ENCODE peak calls at places on chromosomes 12 and 14, in nine cellular contexts. One of them, this sample, is unnamed.

GRCh38 chr12:123389560-123390351 is 5.8 kb downstream of the KMT5A start:
- DNase-seq in naive thymus-derived CD8-positive, alpha-beta T cell: no peak
- DNase-seq in left cardiac atrium: peak; percentile 60
- DNase-seq in upper lobe of right lung: peak; percentile 88
- DNase-seq in caudate nucleus: no peak
- DNase-seq in KBM-7: peak; percentile 32
- DNase-seq in lower leg skin: no peak
- DNase-seq in activated T-cell treated with anti-CD3 and anti-CD28 coated beads, Interleukin-2, amount 50 U/mL, for 24 hours: peak; percentile 65
- DNase-seq in activated CD4-positive, alpha-beta T cell treated with anti-CD3 and anti-CD28 coated beads, Interleukin-2, amount 50 U/mL, for 1 hour: peak; percentile 15
- DNase-seq in this sample: peak; percentile 81

GRCh38 chr12:77788231-77789168 is 42.2 kb upstream of the NAV3 start:
- DNase-seq in naive thymus-derived CD8-positive, alpha-beta T cell: no peak
- DNase-seq in left cardiac atrium: no peak
- DNase-seq in upper lobe of right lung: no peak
- DNase-seq in caudate nucleus: no peak
- DNase-seq in KBM-7: no peak
- DNase-seq in lower leg skin: no peak
- DNase-seq in activated T-cell treated with anti-CD3 and anti-CD28 coated beads, Interleukin-2, amount 50 U/mL, for 24 hours: no peak
- DNase-seq in activated CD4-positive, alpha-beta T cell treated with anti-CD3 and anti-CD28 coated beads, Interleukin-2, amount 50 U/mL, for 1 hour: no peak
- DNase-seq in this sample: no peak

GRCh38 chr14:23365353-23366162 is 586 bp upstream of the EFS start:
- DNase-seq in naive thymus-derived CD8-positive, alpha-beta T cell: no peak
- DNase-seq in left cardiac atrium: no peak
- DNase-seq in upper lobe of right lung: no peak
- DNase-seq in caudate nucleus: no peak
- DNase-seq in KBM-7: no peak
- DNase-seq in lower leg skin: no peak
- DNase-seq in activated T-cell treated with anti-CD3 and anti-CD28 coated beads, Interleukin-2, amount 50 U/mL, for 24 hours: no peak
- DNase-seq in activated CD4-positive, alpha-beta T cell treated with anti-CD3 and anti-CD28 coated beads, Interleukin-2, amount 50 U/mL, for 1 hour: no peak
- DNase-seq in this sample: no peak

GRCh38 chr14:67515386-67516079 is 17.6 kb upstream of the PLEKHH1 start:
- DNase-seq in naive thymus-derived CD8-positive, alpha-beta T cell: no peak
- DNase-seq in left cardiac atrium: peak; percentile 33
- DNase-seq in upper lobe of right lung: peak; percentile 70
- DNase-seq in caudate nucleus: no peak
- DNase-seq in KBM-7: no peak
- DNase-seq in lower leg skin: no peak
- DNase-seq in activated T-cell treated with anti-CD3 and anti-CD28 coated beads, Interleukin-2, amount 50 U/mL, for 24 hours: peak; percentile 73
- DNase-seq in activated CD4-positive, alpha-beta T cell treated with anti-CD3 and anti-CD28 coated beads, Interleukin-2, amount 50 U/mL, for 1 hour: peak; percentile 26
- DNase-seq in this sample: peak; percentile 82

GRCh38 chr14:105748204-105748578 is 221.8 kb downstream of the TMEM121 start:
- DNase-seq in naive thymus-derived CD8-positive, alpha-beta T cell: no peak
- DNase-seq in left cardiac atrium: peak; percentile 40
- DNase-seq in upper lobe of right lung: peak; percentile 62
- DNase-seq in caudate nucleus: no peak
- DNase-seq in KBM-7: no peak
- DNase-seq in lower leg skin: no peak
- DNase-seq in activated T-cell treated with anti-CD3 and anti-CD28 coated beads, Interleukin-2, amount 50 U/mL, for 24 hours: no peak
- DNase-seq in activated CD4-positive, alpha-beta T cell treated with anti-CD3 and anti-CD28 coated beads, Interleukin-2, amount 50 U/mL, for 1 hour: no peak
- DNase-seq in this sample: no peak

GRCh38 chr14:20679907-20680306 is 4.5 kb upstream of the RNASE4 start:
- DNase-seq in naive thymus-derived CD8-positive, alpha-beta T cell: no peak
- DNase-seq in left cardiac atrium: peak; percentile 30
- DNase-seq in upper lobe of right lung: no peak
- DNase-seq in caudate nucleus: no peak
- DNase-seq in KBM-7: peak; percentile 52
- DNase-seq in lower leg skin: no peak
- DNase-seq in activated T-cell treated with anti-CD3 and anti-CD28 coated beads, Interleukin-2, amount 50 U/mL, for 24 hours: no peak
- DNase-seq in activated CD4-positive, alpha-beta T cell treated with anti-CD3 and anti-CD28 coated beads, Interleukin-2, amount 50 U/mL, for 1 hour: no peak
- DNase-seq in this sample: no peak

GRCh38 chr12:115979351-115979750 is 298.1 kb downstream of the MED13L start:
- DNase-seq in naive thymus-derived CD8-positive, alpha-beta T cell: no peak
- DNase-seq in left cardiac atrium: no peak
- DNase-seq in upper lobe of right lung: no peak
- DNase-seq in caudate nucleus: no peak
- DNase-seq in KBM-7: no peak
- DNase-seq in lower leg skin: no peak
- DNase-seq in activated T-cell treated with anti-CD3 and anti-CD28 coated beads, Interleukin-2, amount 50 U/mL, for 24 hours: no peak
- DNase-seq in activated CD4-positive, alpha-beta T cell treated with anti-CD3 and anti-CD28 coated beads, Interleukin-2, amount 50 U/mL, for 1 hour: no peak
- DNase-seq in this sample: no peak

GRCh38 chr12:131233737-131234474 is 280.2 kb downstream of the ADGRD1 start:
- DNase-seq in naive thymus-derived CD8-positive, alpha-beta T cell: no peak
- DNase-seq in left cardiac atrium: no peak
- DNase-seq in upper lobe of right lung: no peak
- DNase-seq in caudate nucleus: no peak
- DNase-seq in KBM-7: peak; percentile 80
- DNase-seq in lower leg skin: no peak
- DNase-seq in activated T-cell treated with anti-CD3 and anti-CD28 coated beads, Interleukin-2, amount 50 U/mL, for 24 hours: no peak
- DNase-seq in activated CD4-positive, alpha-beta T cell treated with anti-CD3 and anti-CD28 coated beads, Interleukin-2, amount 50 U/mL, for 1 hour: no peak
- DNase-seq in this sample: no peak

GRCh38 chr14:100190126-100190525 is 30.7 kb upstream of the DEGS2 start:
- DNase-seq in naive thymus-derived CD8-positive, alpha-beta T cell: no peak
- DNase-seq in left cardiac atrium: no peak
- DNase-seq in upper lobe of right lung: no peak
- DNase-seq in caudate nucleus: no peak
- DNase-seq in KBM-7: no peak
- DNase-seq in lower leg skin: no peak
- DNase-seq in activated T-cell treated with anti-CD3 and anti-CD28 coated beads, Interleukin-2, amount 50 U/mL, for 24 hours: no peak
- DNase-seq in activated CD4-positive, alpha-beta T cell treated with anti-CD3 and anti-CD28 coated beads, Interleukin-2, amount 50 U/mL, for 1 hour: no peak
- DNase-seq in this sample: no peak

GRCh38 chr12:113220593-113221180 is 577 bp upstream of the TPCN1 start:
- DNase-seq in naive thymus-derived CD8-positive, alpha-beta T cell: no peak
- DNase-seq in left cardiac atrium: no peak
- DNase-seq in upper lobe of right lung: no peak
- DNase-seq in caudate nucleus: no peak
- DNase-seq in KBM-7: no peak
- DNase-seq in lower leg skin: no peak
- DNase-seq in activated T-cell treated with anti-CD3 and anti-CD28 coated beads, Interleukin-2, amount 50 U/mL, for 24 hours: no peak
- DNase-seq in activated CD4-positive, alpha-beta T cell treated with anti-CD3 and anti-CD28 coated beads, Interleukin-2, amount 50 U/mL, for 1 hour: no peak
- DNase-seq in this sample: no peak

GRCh38 chr12:110704750-110705149 is 15.8 kb upstream of the HVCN1 start:
- DNase-seq in naive thymus-derived CD8-positive, alpha-beta T cell: no peak
- DNase-seq in left cardiac atrium: no peak
- DNase-seq in upper lobe of right lung: no peak
- DNase-seq in caudate nucleus: no peak
- DNase-seq in KBM-7: no peak
- DNase-seq in lower leg skin: no peak
- DNase-seq in activated T-cell treated with anti-CD3 and anti-CD28 coated beads, Interleukin-2, amount 50 U/mL, for 24 hours: no peak
- DNase-seq in activated CD4-positive, alpha-beta T cell treated with anti-CD3 and anti-CD28 coated beads, Interleukin-2, amount 50 U/mL, for 1 hour: no peak
- DNase-seq in this sample: peak; percentile 29

GRCh38 chr14:68639518-68640292 is 153.2 kb downstream of the ZFP36L1 start:
- DNase-seq in naive thymus-derived CD8-positive, alpha-beta T cell: no peak
- DNase-seq in left cardiac atrium: no peak
- DNase-seq in upper lobe of right lung: peak; percentile 25
- DNase-seq in caudate nucleus: no peak
- DNase-seq in KBM-7: no peak
- DNase-seq in lower leg skin: no peak
- DNase-seq in activated T-cell treated with anti-CD3 and anti-CD28 coated beads, Interleukin-2, amount 50 U/mL, for 24 hours: no peak
- DNase-seq in activated CD4-positive, alpha-beta T cell treated with anti-CD3 and anti-CD28 coated beads, Interleukin-2, amount 50 U/mL, for 1 hour: no peak
- DNase-seq in this sample: no peak

GRCh38 chr12:12483438-12483837 is 79.2 kb downstream of the DUSP16 start:
- DNase-seq in naive thymus-derived CD8-positive, alpha-beta T cell: no peak
- DNase-seq in left cardiac atrium: no peak
- DNase-seq in upper lobe of right lung: no peak
- DNase-seq in caudate nucleus: no peak
- DNase-seq in KBM-7: no peak
- DNase-seq in lower leg skin: no peak
- DNase-seq in activated T-cell treated with anti-CD3 and anti-CD28 coated beads, Interleukin-2, amount 50 U/mL, for 24 hours: no peak
- DNase-seq in activated CD4-positive, alpha-beta T cell treated with anti-CD3 and anti-CD28 coated beads, Interleukin-2, amount 50 U/mL, for 1 hour: no peak
- DNase-seq in this sample: no peak

GRCh38 chr12:12724421-12725085 is 7.4 kb downstream of the CDKN1B start:
- DNase-seq in naive thymus-derived CD8-positive, alpha-beta T cell: no peak
- DNase-seq in left cardiac atrium: no peak
- DNase-seq in upper lobe of right lung: no peak
- DNase-seq in caudate nucleus: no peak
- DNase-seq in KBM-7: no peak
- DNase-seq in lower leg skin: no peak
- DNase-seq in activated T-cell treated with anti-CD3 and anti-CD28 coated beads, Interleukin-2, amount 50 U/mL, for 24 hours: no peak
- DNase-seq in activated CD4-positive, alpha-beta T cell treated with anti-CD3 and anti-CD28 coated beads, Interleukin-2, amount 50 U/mL, for 1 hour: no peak
- DNase-seq in this sample: peak; percentile 39

GRCh38 chr12:20011200-20011599 is 357.1 kb upstream of the PDE3A start:
- DNase-seq in naive thymus-derived CD8-positive, alpha-beta T cell: no peak
- DNase-seq in left cardiac atrium: no peak
- DNase-seq in upper lobe of right lung: no peak
- DNase-seq in caudate nucleus: no peak
- DNase-seq in KBM-7: no peak
- DNase-seq in lower leg skin: no peak
- DNase-seq in activated T-cell treated with anti-CD3 and anti-CD28 coated beads, Interleukin-2, amount 50 U/mL, for 24 hours: no peak
- DNase-seq in activated CD4-positive, alpha-beta T cell treated with anti-CD3 and anti-CD28 coated beads, Interleukin-2, amount 50 U/mL, for 1 hour: no peak
- DNase-seq in this sample: no peak

GRCh38 chr12:26318661-26319068 is 123.3 kb downstream of the SSPN start:
- DNase-seq in naive thymus-derived CD8-positive, alpha-beta T cell: no peak
- DNase-seq in left cardiac atrium: peak; percentile 40
- DNase-seq in upper lobe of right lung: peak; percentile 75
- DNase-seq in caudate nucleus: no peak
- DNase-seq in KBM-7: no peak
- DNase-seq in lower leg skin: peak; percentile 45
- DNase-seq in activated T-cell treated with anti-CD3 and anti-CD28 coated beads, Interleukin-2, amount 50 U/mL, for 24 hours: no peak
- DNase-seq in activated CD4-positive, alpha-beta T cell treated with anti-CD3 and anti-CD28 coated beads, Interleukin-2, amount 50 U/mL, for 1 hour: no peak
- DNase-seq in this sample: peak; percentile 44

GRCh38 chr12:55736076-55736475 is 6.8 kb upstream of the GDF11 start:
- DNase-seq in naive thymus-derived CD8-positive, alpha-beta T cell: no peak
- DNase-seq in left cardiac atrium: no peak
- DNase-seq in upper lobe of right lung: no peak
- DNase-seq in caudate nucleus: no peak
- DNase-seq in KBM-7: no peak
- DNase-seq in lower leg skin: no peak
- DNase-seq in activated T-cell treated with anti-CD3 and anti-CD28 coated beads, Interleukin-2, amount 50 U/mL, for 24 hours: no peak
- DNase-seq in activated CD4-positive, alpha-beta T cell treated with anti-CD3 and anti-CD28 coated beads, Interleukin-2, amount 50 U/mL, for 1 hour: no peak
- DNase-seq in this sample: no peak

GRCh38 chr12:92403210-92404175 is 257.8 kb upstream of the BTG1 start:
- DNase-seq in naive thymus-derived CD8-positive, alpha-beta T cell: peak; percentile 70
- DNase-seq in left cardiac atrium: no peak
- DNase-seq in upper lobe of right lung: no peak
- DNase-seq in caudate nucleus: no peak
- DNase-seq in KBM-7: peak; percentile 67
- DNase-seq in lower leg skin: no peak
- DNase-seq in activated T-cell treated with anti-CD3 and anti-CD28 coated beads, Interleukin-2, amount 50 U/mL, for 24 hours: no peak
- DNase-seq in activated CD4-positive, alpha-beta T cell treated with anti-CD3 and anti-CD28 coated beads, Interleukin-2, amount 50 U/mL, for 1 hour: peak; percentile 31
- DNase-seq in this sample: peak; percentile 77